ENCODE peak calls at places on chromosome X, in seven cellular contexts. One of them, this sample, is unnamed.
A peak's percentile ranks its signal among the peaks of the same experiment; 100 is the strongest.

GRCh38 chrX:110588164-110588563 is 207.5 kb downstream of the CHRDL1 start:
- DNase-seq in SK-N-SH: no peak
- DNase-seq in mesendoderm: no peak
- DNase-seq in heart left ventricle: no peak
- DNase-seq in spleen: no peak
- DNase-seq in pancreas: no peak
- DNase-seq in transverse colon: no peak
- DNase-seq in this sample: no peak

GRCh38 chrX:32191316-32191715 is 1020.0 kb downstream of the DMD start:
- DNase-seq in transverse colon: no peak
- DNase-seq in spleen: no peak
- DNase-seq in heart left ventricle: no peak
- DNase-seq in SK-N-SH: no peak
- DNase-seq in pancreas: no peak
- DNase-seq in mesendoderm: no peak
- DNase-seq in this sample: no peak

GRCh38 chrX:120144178-120144844 is 14.1 kb upstream of the RHOXF2 start:
- DNase-seq in spleen: no peak
- DNase-seq in SK-N-SH: no peak
- DNase-seq in mesendoderm: peak; percentile 73
- DNase-seq in heart left ventricle: no peak
- DNase-seq in transverse colon: no peak
- DNase-seq in pancreas: no peak
- DNase-seq in this sample: no peak

GRCh38 chrX:98548550-98548949 is 1664.8 kb downstream of the RPA4 start:
- DNase-seq in spleen: no peak
- DNase-seq in heart left ventricle: no peak
- DNase-seq in mesendoderm: peak; percentile 30
- DNase-seq in pancreas: no peak
- DNase-seq in SK-N-SH: no peak
- DNase-seq in transverse colon: no peak
- DNase-seq in this sample: no peak

GRCh38 chrX:103586314-103586646 is 965 bp downstream of the TCEAL4 start:
- DNase-seq in mesendoderm: no peak
- DNase-seq in SK-N-SH: peak; percentile 6
- DNase-seq in heart left ventricle: no peak
- DNase-seq in pancreas: peak; percentile 49
- DNase-seq in transverse colon: no peak
- DNase-seq in spleen: no peak
- DNase-seq in this sample: peak; percentile 46

GRCh38 chrX:18875256-18875878 is 108.5 kb downstream of the PHKA2 start:
- DNase-seq in heart left ventricle: no peak
- DNase-seq in SK-N-SH: peak; percentile 49
- DNase-seq in mesendoderm: no peak
- DNase-seq in transverse colon: no peak
- DNase-seq in spleen: peak; percentile 63
- DNase-seq in pancreas: peak; percentile 41
- DNase-seq in this sample: no peak

GRCh38 chrX:81336455-81337144 is 134.7 kb downstream of the SH3BGRL start:
- DNase-seq in heart left ventricle: no peak
- DNase-seq in mesendoderm: peak; percentile 20
- DNase-seq in spleen: no peak
- DNase-seq in transverse colon: no peak
- DNase-seq in SK-N-SH: no peak
- DNase-seq in pancreas: peak; percentile 19
- DNase-seq in this sample: no peak

GRCh38 chrX:31349515-31349914 is 277.7 kb upstream of the FTHL17 start:
- DNase-seq in SK-N-SH: no peak
- DNase-seq in spleen: no peak
- DNase-seq in pancreas: no peak
- DNase-seq in heart left ventricle: no peak
- DNase-seq in transverse colon: no peak
- DNase-seq in mesendoderm: no peak
- DNase-seq in this sample: no peak

GRCh38 chrX:371907-372306 is 14.8 kb downstream of the PPP2R3B start:
- DNase-seq in transverse colon: no peak
- DNase-seq in mesendoderm: no peak
- DNase-seq in spleen: peak; percentile 31
- DNase-seq in pancreas: no peak
- DNase-seq in heart left ventricle: no peak
- DNase-seq in SK-N-SH: no peak
- DNase-seq in this sample: no peak

GRCh38 chrX:85941275-85941674 is 106.1 kb downstream of the CHM start:
- DNase-seq in spleen: no peak
- DNase-seq in transverse colon: no peak
- DNase-seq in heart left ventricle: no peak
- DNase-seq in pancreas: no peak
- DNase-seq in mesendoderm: no peak
- DNase-seq in SK-N-SH: no peak
- DNase-seq in this sample: no peak

GRCh38 chrX:7084841-7085240 is 62.7 kb upstream of the STS start:
- DNase-seq in mesendoderm: no peak
- DNase-seq in pancreas: no peak
- DNase-seq in transverse colon: no peak
- DNase-seq in heart left ventricle: no peak
- DNase-seq in SK-N-SH: no peak
- DNase-seq in spleen: no peak
- DNase-seq in this sample: no peak

GRCh38 chrX:54042609-54043010 is 1.7 kb downstream of the PHF8 start:
- DNase-seq in transverse colon: peak; percentile 33
- DNase-seq in spleen: peak; percentile 82
- DNase-seq in heart left ventricle: peak; percentile 41
- DNase-seq in pancreas: peak; percentile 60
- DNase-seq in mesendoderm: peak; percentile 78
- DNase-seq in SK-N-SH: peak; percentile 75
- DNase-seq in this sample: peak; percentile 8

GRCh38 chrX:56728752-56729151 is 291 bp upstream of the NBDY start:
- DNase-seq in mesendoderm: no peak
- DNase-seq in pancreas: no peak
- DNase-seq in SK-N-SH: no peak
- DNase-seq in spleen: no peak
- DNase-seq in heart left ventricle: no peak
- DNase-seq in transverse colon: peak; percentile 20
- DNase-seq in this sample: peak; percentile 3

GRCh38 chrX:153934473-153935325 is at the start of gene NAA10:
- DNase-seq in pancreas: peak; percentile 84
- DNase-seq in transverse colon: peak; percentile 81
- DNase-seq in mesendoderm: peak; percentile 73
- DNase-seq in spleen: peak; percentile 91
- DNase-seq in SK-N-SH: peak; percentile 98
- DNase-seq in heart left ventricle: peak; percentile 80
- DNase-seq in this sample: peak; percentile 49

GRCh38 chrX:151880895-151881294 is 31.8 kb upstream of the MAGEA4 start:
- DNase-seq in heart left ventricle: no peak
- DNase-seq in mesendoderm: no peak
- DNase-seq in transverse colon: no peak
- DNase-seq in spleen: no peak
- DNase-seq in SK-N-SH: no peak
- DNase-seq in pancreas: no peak
- DNase-seq in this sample: no peak

GRCh38 chrX:49273181-49273727 is 3.7 kb downstream of the PPP1R3F start:
- DNase-seq in SK-N-SH: no peak
- DNase-seq in pancreas: no peak
- DNase-seq in spleen: peak; percentile 47
- DNase-seq in mesendoderm: no peak
- DNase-seq in transverse colon: no peak
- DNase-seq in heart left ventricle: no peak
- DNase-seq in this sample: no peak

GRCh38 chrX:47160781-47161180 is 15.8 kb downstream of the RBM10 start:
- DNase-seq in pancreas: no peak
- DNase-seq in SK-N-SH: no peak
- DNase-seq in mesendoderm: no peak
- DNase-seq in transverse colon: no peak
- DNase-seq in heart left ventricle: no peak
- DNase-seq in spleen: peak; percentile 28
- DNase-seq in this sample: no peak

GRCh38 chrX:114338870-114339269 is 245.0 kb upstream of the HTR2C start:
- DNase-seq in transverse colon: no peak
- DNase-seq in pancreas: no peak
- DNase-seq in mesendoderm: no peak
- DNase-seq in spleen: no peak
- DNase-seq in heart left ventricle: no peak
- DNase-seq in SK-N-SH: no peak
- DNase-seq in this sample: no peak
- H3K36me3 ChIP-seq in transverse colon: no peaks in the 10 kb centered on the region
- H3K36me3 ChIP-seq in pancreas: no peaks in the 10 kb centered on the region
- H3K36me3 ChIP-seq in mesendoderm: no peaks in the 10 kb centered on the region
- H3K36me3 ChIP-seq in spleen: no peaks in the 10 kb centered on the region
- H3K36me3 ChIP-seq in heart left ventricle: no peaks in the 10 kb centered on the region
- H3K36me3 ChIP-seq in SK-N-SH: no peaks in the 10 kb centered on the region
- H3K36me3 ChIP-seq in this sample: no peaks in the 10 kb centered on the region

GRCh38 chrX:94065091-94065490 is 391.1 kb downstream of the FAM133A start:
- DNase-seq in SK-N-SH: no peak
- DNase-seq in pancreas: no peak
- DNase-seq in mesendoderm: no peak
- DNase-seq in heart left ventricle: no peak
- DNase-seq in transverse colon: no peak
- DNase-seq in spleen: no peak
- DNase-seq in this sample: no peak
- H3K4me1 ChIP-seq in SK-N-SH: no peaks in the 10 kb centered on the region
- H3K4me1 ChIP-seq in pancreas: no peaks in the 10 kb centered on the region
- H3K4me1 ChIP-seq in mesendoderm: no peaks in the 10 kb centered on the region
- H3K4me1 ChIP-seq in heart left ventricle: no peaks in the 10 kb centered on the region
- H3K4me1 ChIP-seq in transverse colon: no peaks in the 10 kb centered on the region
- H3K4me1 ChIP-seq in spleen: no peaks in the 10 kb centered on the region
- H3K4me1 ChIP-seq in this sample: no peaks in the 10 kb centered on the region

GRCh38 chrX:134484039-134484438 is 24.1 kb downstream of the HPRT1 start:
- DNase-seq in transverse colon: no peak
- DNase-seq in spleen: no peak
- DNase-seq in SK-N-SH: peak; percentile 18
- DNase-seq in pancreas: no peak
- DNase-seq in mesendoderm: peak; percentile 39
- DNase-seq in heart left ventricle: no peak
- DNase-seq in this sample: no peak

GRCh38 chrX:134478374-134478773 is 18.4 kb downstream of the HPRT1 start:
- DNase-seq in spleen: no peak
- DNase-seq in transverse colon: no peak
- DNase-seq in SK-N-SH: no peak
- DNase-seq in pancreas: no peak
- DNase-seq in heart left ventricle: no peak
- DNase-seq in mesendoderm: peak; percentile 28
- DNase-seq in this sample: no peak

GRCh38 chrX:134482371-134482770 is 22.4 kb downstream of the HPRT1 start:
- DNase-seq in pancreas: no peak
- DNase-seq in SK-N-SH: no peak
- DNase-seq in mesendoderm: no peak
- DNase-seq in transverse colon: no peak
- DNase-seq in heart left ventricle: no peak
- DNase-seq in spleen: no peak
- DNase-seq in this sample: no peak

GRCh38 chrX:134480061-134480460 is 20.1 kb downstream of the HPRT1 start:
- DNase-seq in heart left ventricle: no peak
- DNase-seq in spleen: no peak
- DNase-seq in SK-N-SH: no peak
- DNase-seq in mesendoderm: no peak
- DNase-seq in transverse colon: no peak
- DNase-seq in pancreas: no peak
- DNase-seq in this sample: no peak

DNA sequence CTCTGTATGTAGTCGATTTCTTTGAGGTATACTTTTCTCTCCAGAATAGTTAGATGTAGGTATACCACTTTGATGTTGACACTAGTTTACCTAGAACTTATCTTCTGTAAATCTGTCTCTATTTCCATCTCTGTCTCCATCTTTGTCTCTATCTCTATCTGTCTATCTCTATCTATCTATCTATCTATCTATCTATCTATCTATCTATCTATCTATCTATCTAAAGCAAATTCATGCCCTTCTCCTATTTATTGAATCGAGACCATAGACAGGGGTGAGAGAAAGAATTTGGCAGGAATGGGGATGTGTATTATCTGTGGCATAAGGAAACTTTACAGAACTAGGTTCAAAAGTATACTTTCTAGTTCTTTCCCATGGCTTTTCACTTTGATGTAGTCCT is 21.4 kb downstream of the HPRT1 start:
- DNase-seq in transverse colon: no peak
- DNase-seq in pancreas: no peak
- DNase-seq in heart left ventricle: no peak
- DNase-seq in SK-N-SH: no peak
- DNase-seq in mesendoderm: no peak
- DNase-seq in spleen: no peak
- DNase-seq in this sample: no peak
- H3K36me3 ChIP-seq in transverse colon: no peaks in the 10 kb centered on the region
- H3K36me3 ChIP-seq in pancreas: no peaks in the 10 kb centered on the region
- H3K36me3 ChIP-seq in heart left ventricle: no peaks in the 10 kb centered on the region
- H3K36me3 ChIP-seq in SK-N-SH: no peaks in the 10 kb centered on the region
- H3K36me3 ChIP-seq in mesendoderm: no peaks in the 10 kb centered on the region
- H3K36me3 ChIP-seq in spleen: no peaks in the 10 kb centered on the region
- H3K36me3 ChIP-seq in this sample: no peaks in the 10 kb centered on the region

GRCh38 chrX:40152706-40153334 is 55.1 kb upstream of the BCOR start:
- DNase-seq in heart left ventricle: peak; percentile 76
- DNase-seq in pancreas: peak; percentile 90
- DNase-seq in transverse colon: peak; percentile 52
- DNase-seq in SK-N-SH: peak; percentile 76
- DNase-seq in spleen: peak; percentile 86
- DNase-seq in mesendoderm: peak; percentile 23
- DNase-seq in this sample: peak; percentile 52

GRCh38 chrX:40150503-40150902 is 52.7 kb upstream of the BCOR start:
- DNase-seq in spleen: no peak
- DNase-seq in transverse colon: no peak
- DNase-seq in pancreas: no peak
- DNase-seq in mesendoderm: no peak
- DNase-seq in SK-N-SH: no peak
- DNase-seq in heart left ventricle: no peak
- DNase-seq in this sample: no peak

GRCh38 chrX:40153335-40154221 is 55.8 kb upstream of the BCOR start:
- DNase-seq in pancreas: peak; percentile 76
- DNase-seq in transverse colon: peak; percentile 68
- DNase-seq in SK-N-SH: peak; percentile 76
- DNase-seq in spleen: peak; percentile 88
- DNase-seq in heart left ventricle: peak; percentile 60
- DNase-seq in mesendoderm: peak; percentile 44
- DNase-seq in this sample: no peak

GRCh38 chrX:40151211-40152172 is 53.7 kb upstream of the BCOR start:
- DNase-seq in mesendoderm: peak; percentile 49
- DNase-seq in transverse colon: no peak
- DNase-seq in spleen: no peak
- DNase-seq in pancreas: peak; percentile 76
- DNase-seq in heart left ventricle: no peak
- DNase-seq in SK-N-SH: no peak
- DNase-seq in this sample: no peak

DNA sequence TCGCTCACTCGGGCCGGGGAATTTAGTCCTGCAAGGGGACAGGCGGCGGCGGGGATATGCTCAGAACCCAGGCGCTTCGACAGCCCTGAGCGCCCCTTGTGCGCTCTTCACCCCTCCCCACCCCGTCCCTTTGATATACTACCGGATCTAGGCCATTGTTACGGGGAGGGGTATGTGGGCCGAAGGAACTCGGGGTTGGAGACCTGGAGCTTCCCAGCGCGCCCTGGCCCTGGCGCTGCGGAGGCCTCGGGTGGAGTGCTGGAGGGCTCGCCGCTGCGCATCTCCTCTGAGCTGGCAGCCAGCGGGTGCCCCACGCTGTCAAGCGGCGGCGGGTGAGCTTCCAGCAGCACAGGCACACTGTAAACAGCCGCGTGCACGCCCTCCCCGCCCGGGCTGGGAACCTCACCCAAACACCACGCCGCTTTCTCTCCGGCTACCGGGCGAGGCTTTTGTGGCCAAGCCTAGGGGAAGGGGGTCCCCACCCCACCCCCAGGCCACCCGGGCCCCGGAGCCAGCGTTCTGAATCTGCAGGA is 54.5 kb upstream of the BCOR start:
- DNase-seq in transverse colon: peak; percentile 51
- DNase-seq in pancreas: peak; percentile 79
- DNase-seq in mesendoderm: peak; percentile 11
- DNase-seq in SK-N-SH: peak; percentile 64
- DNase-seq in heart left ventricle: peak; percentile 57
- DNase-seq in spleen: peak; percentile 88
- DNase-seq in this sample: peak; percentile 46
- H3K4me1 ChIP-seq in transverse colon: peaks cover 55% of the 10 kb centered on the region
- H3K4me1 ChIP-seq in pancreas: no peaks in the 10 kb centered on the region
- H3K4me1 ChIP-seq in mesendoderm: peaks cover 4% of the 10 kb centered on the region
- H3K4me1 ChIP-seq in SK-N-SH: no peaks in the 10 kb centered on the region
- H3K4me1 ChIP-seq in heart left ventricle: peaks cover 38% of the 10 kb centered on the region
- H3K4me1 ChIP-seq in spleen: peaks cover 13% of the 10 kb centered on the region
- H3K4me1 ChIP-seq in this sample: peaks cover 3% of the 10 kb centered on the region